ENCODE peak calls at places on chromosomes 11 and 22, in eight cellular contexts. S is SHP77 treated with DMSO at 0.1 percent for 48 hours; R is heart left ventricle; J is stimulated activated CD4-positive, alpha-beta T cell treated with anti-CD3 and anti-CD28 coated beads, Interleukin-4, amount 100 ng/mL, for 48 hours; F is PC-9; O is fibroblast of mammary gland; W is left cardiac atrium; Y is AG09309. V is an unnamed sample.

GRCh38 chr11:122213111-122213510 is 97.1 kb upstream of the BLID start:
- DNase-seq in O (no peak), S (no peak), R (peak; percentile 29), F (no peak), J (no peak), Y (no peak), W (no peak), V (no peak)

GRCh38 chr11:119905162-119905561 is 176.2 kb upstream of the NECTIN1 start:
- DNase-seq in R (no peak), J (no peak), Y (no peak), S (no peak), O (no peak), W (no peak), F (no peak), V (no peak)

GRCh38 chr11:68677432-68677831 is 6.9 kb upstream of the GAL start:
- DNase-seq in Y (peak; percentile 28), O (peak; percentile 93), S (peak; percentile 46), R (peak; percentile 48), W (peak; percentile 57), J (no peak), F (peak; percentile 90), V (no peak)

GRCh38 chr11:498297-499181 is 8.5 kb downstream of the RNH1 start:
- DNase-seq in O (no peak), R (peak; percentile 27), Y (no peak), W (no peak), F (no peak), J (no peak), S (no peak), V (peak; percentile 45)

GRCh38 chr22:26065847-26066246 is 103.4 kb upstream of the SEZ6L start:
- DNase-seq in F (no peak), R (no peak), J (no peak), W (no peak), S (no peak), Y (no peak), O (no peak), V (no peak)

GRCh38 chr11:20000393-20001134 is 159.7 kb downstream of the DBX1 start:
- DNase-seq in J (no peak), S (peak; percentile 46), Y (no peak), O (no peak), W (peak; percentile 24), F (no peak), R (peak; percentile 54), V (no peak)

GRCh38 chr11:18111005-18111404 is 5.1 kb upstream of the SAAL1 start:
- DNase-seq in J (no peak), W (no peak), O (peak; percentile 3), R (no peak), Y (no peak), F (no peak), S (no peak), V (no peak)

GRCh38 chr22:19691721-19692341 is 22.5 kb upstream of the SEPTIN5 start:
- DNase-seq in F (peak; percentile 81), S (no peak), W (no peak), Y (no peak), O (peak; percentile 79), R (no peak), J (no peak), V (no peak)

GRCh38 chr22:19292262-19293230 is 1.0 kb upstream of the CLTCL1 start:
- DNase-seq in S (peak; percentile 82), Y (no peak), W (no peak), R (peak; percentile 31), O (peak; percentile 91), F (no peak), J (no peak), V (peak; percentile 61)

GRCh38 chr11:7555067-7555699 is 41.4 kb downstream of the PPFIBP2 start:
- DNase-seq in Y (no peak), O (peak; percentile 42), J (no peak), R (peak; percentile 87), F (no peak), S (no peak), W (peak; percentile 77), V (peak; percentile 61)

GRCh38 chr11:19577849-19578619 is 134.6 kb upstream of the NAV2 start:
- DNase-seq in O (peak; percentile 64), J (no peak), F (no peak), S (no peak), W (no peak), R (peak; percentile 73), Y (peak; percentile 72), V (peak; percentile 44)

GRCh38 chr22:27045103-27045940 is 387.9 kb downstream of the MIAT start:
- DNase-seq in R (no peak), S (no peak), Y (no peak), W (no peak), F (peak; percentile 38), O (peak; percentile 33), J (no peak), V (no peak)

GRCh38 chr11:88398372-88399140 is 61.0 kb upstream of the CTSC start:
- DNase-seq in S (no peak), Y (no peak), O (peak; percentile 81), W (no peak), F (peak; percentile 90), R (no peak), J (no peak), V (no peak)

GRCh38 chr11:62575837-62576236 is 2.1 kb upstream of the EEF1G start:
- DNase-seq in F (no peak), Y (no peak), O (no peak), R (no peak), S (no peak), W (peak; percentile 14), J (no peak), V (no peak)

GRCh38 chr11:6531267-6531752 is 34.2 kb downstream of the DNHD1 start:
- DNase-seq in R (no peak), F (no peak), Y (peak; percentile 8), W (no peak), S (no peak), J (no peak), O (peak; percentile 61), V (no peak)

GRCh38 chr11:65853249-65853979 is 4.6 kb downstream of the CFL1 start:
- DNase-seq in J (no peak), O (no peak), R (no peak), S (no peak), F (no peak), Y (no peak), W (no peak), V (no peak)

GRCh38 chr11:32088117-32088941 is 2.5 kb upstream of the RCN1 start:
- DNase-seq in F (peak; percentile 89), J (no peak), Y (peak; percentile 55), W (peak; percentile 77), O (peak; percentile 93), R (peak; percentile 61), S (no peak), V (peak; percentile 83)

GRCh38 chr11:85843929-85844328 is 11.3 kb upstream of the CCDC83 start:
- DNase-seq in R (no peak), W (no peak), O (no peak), S (no peak), J (no peak), F (no peak), Y (no peak), V (no peak)

GRCh38 chr22:42680648-42681047 is 31.5 kb upstream of the CYB5R3 start:
- DNase-seq in O (peak; percentile 98), W (peak; percentile 70), Y (peak; percentile 85), F (peak; percentile 92), R (no peak), J (no peak), S (no peak), V (no peak)

GRCh38 chr11:62806611-62807121 is 1.4 kb upstream of the NXF1 start:
- DNase-seq in J (no peak), R (peak; percentile 55), S (peak; percentile 5), W (peak; percentile 32), Y (no peak), O (peak; percentile 55), F (peak; percentile 25), V (peak; percentile 51)

GRCh38 chr11:48109046-48109666 is 107.5 kb upstream of the OR4B1 start:
- DNase-seq in S (peak; percentile 58), J (no peak), W (no peak), O (peak; percentile 64), Y (no peak), F (peak; percentile 70), R (no peak), V (no peak)

GRCh38 chr11:102760355-102761035 is 19.9 kb downstream of the MMP10 start:
- DNase-seq in F (peak; percentile 59), J (no peak), R (no peak), O (peak; percentile 97), Y (peak; percentile 97), S (no peak), W (no peak), V (no peak)

GRCh38 chr11:8105133-8105532 is 24.1 kb downstream of the TUB start:
- DNase-seq in R (no peak), F (no peak), S (no peak), W (no peak), O (no peak), J (no peak), Y (no peak), V (no peak)

GRCh38 chr22:20495861-20496681 is 476 bp upstream of the KLHL22 start:
- DNase-seq in J (peak; percentile 86), R (peak; percentile 94), W (peak; percentile 94), F (peak; percentile 66), S (peak; percentile 60), O (peak; percentile 80), Y (peak; percentile 35), V (peak; percentile 95)

GRCh38 chr11:78731008-78731407 is 156.3 kb upstream of the NARS2 start:
- DNase-seq in F (no peak), Y (no peak), S (no peak), R (no peak), W (no peak), O (peak; percentile 18), J (no peak), V (no peak)

GRCh38 chr11:1460396-1460795 is 26.2 kb downstream of the MOB2 start:
- DNase-seq in F (no peak), R (peak; percentile 57), O (peak; percentile 51), Y (no peak), S (no peak), W (peak; percentile 55), J (no peak), V (no peak)

GRCh38 chr11:65843811-65844210 is 10.0 kb downstream of the SNX32 start:
- DNase-seq in Y (no peak), R (no peak), W (no peak), J (no peak), F (no peak), S (no peak), O (no peak), V (no peak)

GRCh38 chr11:71286701-71287643 is 34.6 kb upstream of the SHANK2 start:
- DNase-seq in Y (peak; percentile 99), W (no peak), R (no peak), F (no peak), S (no peak), O (peak; percentile 98), J (no peak), V (peak; percentile 94)

GRCh38 chr11:80562726-80563125 is 1121.9 kb upstream of the TENM4 start:
- DNase-seq in F (no peak), O (no peak), W (no peak), Y (no peak), R (no peak), J (no peak), S (no peak), V (no peak)

GRCh38 chr11:71386232-71386631 is 62.0 kb downstream of the DHCR7 start:
- DNase-seq in J (no peak), S (no peak), F (no peak), Y (no peak), O (no peak), W (no peak), R (no peak), V (no peak)

GRCh38 chr11:17183836-17184235 is 23.9 kb downstream of the PIK3C2A start:
- DNase-seq in S (no peak), O (no peak), J (no peak), R (no peak), W (no peak), F (no peak), Y (no peak), V (no peak)

GRCh38 chr22:29480512-29481264 is 670 bp downstream of the NEFH start:
- DNase-seq in W (no peak), Y (no peak), O (peak; percentile 58), F (peak; percentile 64), R (no peak), S (no peak), J (peak; percentile 26), V (no peak)

V was measured in left lobe of liver.